ENCODE peak calls at places on chromosomes 13 and 19, in five cellular contexts. B is IMR-90, W is left lung, O is upper lobe of right lung, M is body of pancreas. J is an unnamed sample. For H3K4me1 and H3K36me3, the result is how much of the 10 kb centered on the place peaks cover.

GRCh38 chr13:27617801-27618411 is 2.4 kb downstream of the LNX2 start:
- DNase-seq in B (no peak), W (no peak), O (no peak), M (peak), J (no peak)

GRCh38 chr19:961866-962620 is 22.1 kb upstream of the WDR18 start:
- DNase-seq in B (peak), W (peak), O (no peak), M (no peak), J (no peak)

GRCh38 chr19:11418518-11419506 is at the start of gene RGL3:
- DNase-seq in B (no peak), W (peak), O (peak), M (peak), J (no peak)

GRCh38 chr19:17758528-17758927 is 7.3 kb downstream of the FCHO1 start:
- DNase-seq in B (no peak), W (no peak), O (no peak), M (no peak), J (no peak)

GRCh38 chr19:44729516-44730033 is 18.9 kb upstream of the BCL3 start:
- DNase-seq in B (no peak), W (no peak), O (no peak), M (no peak), J (no peak)

GRCh38 chr19:43560687-43561086 is 14.6 kb downstream of the XRCC1 start:
- DNase-seq in B (peak), W (peak), O (no peak), M (no peak), J (no peak)

GRCh38 chr13:19085876-19086275 is 95.7 kb downstream of the TUBA3C start:
- DNase-seq in B (no peak), W (peak), O (no peak), M (no peak), J (no peak)

GRCh38 chr13:97328222-97328790 is 105.7 kb upstream of the RAP2A start:
- DNase-seq in B (peak), W (no peak), O (no peak), M (no peak), J (no peak)

GRCh38 chr19:33498391-33499000 is 23.1 kb downstream of the PEPD start:
- DNase-seq in B (no peak), W (peak), O (no peak), M (no peak), J (no peak)

GRCh38 chr13:23599083-23599925 is 29.1 kb downstream of the TNFRSF19 start:
- DNase-seq in B (no peak), W (no peak), O (no peak), M (no peak), J (no peak)

GRCh38 chr19:47110521-47111080 is 3.0 kb downstream of the ZC3H4 start:
- DNase-seq in B (no peak), W (peak), O (no peak), M (peak), J (peak)

GRCh38 chr19:47107201-47107952 is 6.2 kb downstream of the ZC3H4 start:
- DNase-seq in B (peak), W (no peak), O (no peak), M (peak), J (no peak)

GRCh38 chr19:47107953-47108746 is 5.4 kb downstream of the ZC3H4 start:
- DNase-seq in B (peak), W (no peak), O (no peak), M (no peak), J (no peak)

GRCh38 chr19:47109541-47110375 is 3.8 kb downstream of the ZC3H4 start:
- DNase-seq in B (peak), W (peak), O (no peak), M (no peak), J (peak)

GRCh38 chr19:47109177-47109540 is 4.4 kb downstream of the ZC3H4 start:
- DNase-seq in B (no peak), W (no peak), O (no peak), M (no peak), J (no peak)
- H3K4me1 ChIP-seq in B (under half), W (under half), O (under half), M (under half), J (under half)

GRCh38 chr19:49453757-49454248 is 778 bp downstream of the ALDH16A1 start:
- DNase-seq in B (no peak), W (no peak), O (no peak), M (no peak), J (no peak)
- H3K36me3 ChIP-seq in B (under half), W (under half), O (under half), M (under half), J (under half)

GRCh38 chr13:52161193-52161646 is 1.8 kb upstream of the NEK3 start:
- DNase-seq in B (no peak), W (no peak), O (no peak), M (no peak), J (no peak)
- H3K4me1 ChIP-seq in B (under half), W (under half), O (under half), M (under half), J (under half)

GRCh38 chr13:112828756-112829155 is 138.9 kb downstream of the ATP11A start:
- DNase-seq in B (no peak), W (no peak), O (no peak), M (no peak), J (no peak)

GRCh38 chr13:112825875-112826274 is 136.0 kb downstream of the ATP11A start:
- DNase-seq in B (no peak), W (no peak), O (no peak), M (no peak), J (no peak)

GRCh38 chr13:112831196-112831595 is 137.8 kb upstream of the MCF2L start:
- DNase-seq in B (no peak), W (no peak), O (no peak), M (no peak), J (no peak)

GRCh38 chr13:112826565-112826964 is 136.7 kb downstream of the ATP11A start:
- DNase-seq in B (no peak), W (no peak), O (no peak), M (no peak), J (no peak)

GRCh38 chr13:112828082-112828699 is 138.4 kb downstream of the ATP11A start:
- DNase-seq in B (no peak), W (no peak), O (no peak), M (no peak), J (no peak)
- H3K36me3 ChIP-seq in B (half or more), W (half or more), O (half or more), M (under half), J (under half)

DNA sequence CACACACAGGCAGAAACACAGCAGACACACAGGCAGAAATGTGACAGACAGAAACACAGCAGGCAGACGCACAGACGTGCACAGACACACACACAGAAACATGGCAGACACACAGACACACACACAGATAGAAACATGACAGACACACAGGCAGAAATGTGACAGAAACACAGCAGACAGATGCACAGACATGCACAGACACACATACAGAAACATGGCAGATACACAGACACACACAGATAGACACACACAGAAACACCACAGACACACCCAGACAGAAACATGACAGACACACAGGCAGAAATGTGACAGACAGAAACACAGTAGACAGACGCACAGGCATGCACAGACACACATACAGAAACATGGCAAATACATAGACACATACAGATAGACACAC is 1.3 kb downstream of the TBXA2R start:
- DNase-seq in B (no peak), W (no peak), O (no peak), M (no peak), J (no peak)
- H3K4me1 ChIP-seq in B (under half), W (under half), O (under half), M (under half), J (under half)

J was measured in BE2C.